ENCODE peak calls at places on chromosomes 16 and 17, in six cellular contexts. One of them, this sample, is unnamed.

GRCh38 chr17:72118588-72119279 is 2.1 kb upstream of the SOX9 start:
- DNase-seq in non-pigmented ciliary epithelial cell: no peak
- DNase-seq in EL: peak
- DNase-seq in T-cell: no peak
- DNase-seq in WTC11: peak
- DNase-seq in fibroblast of villous mesenchyme: peak
- DNase-seq in this sample: no peak

GRCh38 chr16:85624646-85625045 is 11.5 kb downstream of the GSE1 start:
- DNase-seq in non-pigmented ciliary epithelial cell: no peak
- DNase-seq in EL: no peak
- DNase-seq in T-cell: no peak
- DNase-seq in WTC11: no peak
- DNase-seq in fibroblast of villous mesenchyme: no peak
- DNase-seq in this sample: no peak

GRCh38 chr16:27729516-27730304 is 179.8 kb downstream of the KATNIP start:
- DNase-seq in non-pigmented ciliary epithelial cell: no peak
- DNase-seq in EL: peak
- DNase-seq in T-cell: no peak
- DNase-seq in WTC11: no peak
- DNase-seq in fibroblast of villous mesenchyme: no peak
- DNase-seq in this sample: no peak

GRCh38 chr17:29593546-29594440 is 861 bp downstream of the ANKRD13B start:
- DNase-seq in non-pigmented ciliary epithelial cell: no peak
- DNase-seq in EL: peak
- DNase-seq in T-cell: no peak
- DNase-seq in WTC11: peak
- DNase-seq in fibroblast of villous mesenchyme: no peak
- DNase-seq in this sample: no peak

GRCh38 chr16:89534147-89534788 is 26.1 kb downstream of the SPG7 start:
- DNase-seq in non-pigmented ciliary epithelial cell: no peak
- DNase-seq in EL: no peak
- DNase-seq in T-cell: peak
- DNase-seq in WTC11: no peak
- DNase-seq in fibroblast of villous mesenchyme: peak
- DNase-seq in this sample: no peak

GRCh38 chr16:31461201-31461920 is 2.1 kb downstream of the ARMC5 start:
- DNase-seq in non-pigmented ciliary epithelial cell: no peak
- DNase-seq in EL: no peak
- DNase-seq in T-cell: no peak
- DNase-seq in WTC11: no peak
- DNase-seq in fibroblast of villous mesenchyme: no peak
- DNase-seq in this sample: no peak

GRCh38 chr16:1432388-1433262 is 1.7 kb downstream of the PERCC1 start:
- DNase-seq in non-pigmented ciliary epithelial cell: no peak
- DNase-seq in EL: no peak
- DNase-seq in T-cell: no peak
- DNase-seq in WTC11: no peak
- DNase-seq in fibroblast of villous mesenchyme: no peak
- DNase-seq in this sample: no peak

GRCh38 chr16:66304151-66304550 is 62.3 kb upstream of the CDH5 start:
- DNase-seq in non-pigmented ciliary epithelial cell: no peak
- DNase-seq in EL: no peak
- DNase-seq in T-cell: no peak
- DNase-seq in WTC11: no peak
- DNase-seq in fibroblast of villous mesenchyme: no peak
- DNase-seq in this sample: no peak

GRCh38 chr17:4623249-4623648 is 18.2 kb downstream of the ALOX15 start:
- DNase-seq in non-pigmented ciliary epithelial cell: peak
- DNase-seq in EL: no peak
- DNase-seq in T-cell: no peak
- DNase-seq in WTC11: no peak
- DNase-seq in fibroblast of villous mesenchyme: peak
- DNase-seq in this sample: no peak

GRCh38 chr17:69874220-69874670 is 200.8 kb upstream of the KCNJ16 start:
- DNase-seq in non-pigmented ciliary epithelial cell: peak
- DNase-seq in EL: peak
- DNase-seq in T-cell: no peak
- DNase-seq in WTC11: no peak
- DNase-seq in fibroblast of villous mesenchyme: peak
- DNase-seq in this sample: peak

GRCh38 chr16:61324044-61324443 is 712.2 kb downstream of the CDH8 start:
- DNase-seq in non-pigmented ciliary epithelial cell: no peak
- DNase-seq in EL: no peak
- DNase-seq in T-cell: no peak
- DNase-seq in WTC11: no peak
- DNase-seq in fibroblast of villous mesenchyme: no peak
- DNase-seq in this sample: no peak

GRCh38 chr17:67310406-67310805 is 56.0 kb downstream of the PSMD12 start:
- DNase-seq in non-pigmented ciliary epithelial cell: no peak
- DNase-seq in EL: no peak
- DNase-seq in T-cell: no peak
- DNase-seq in WTC11: no peak
- DNase-seq in fibroblast of villous mesenchyme: no peak
- DNase-seq in this sample: no peak

GRCh38 chr17:62780273-62780672 is 27.8 kb downstream of the MARCHF10 start:
- DNase-seq in non-pigmented ciliary epithelial cell: no peak
- DNase-seq in EL: no peak
- DNase-seq in T-cell: no peak
- DNase-seq in WTC11: no peak
- DNase-seq in fibroblast of villous mesenchyme: no peak
- DNase-seq in this sample: no peak